ENCODE peak calls at places on chromosomes 13 and 19, in ten cellular contexts. One of them, this sample, is unnamed.

GRCh38 chr13:102277286-102277685 is 124.6 kb downstream of the FGF14 start:
- DNase-seq in A549: no peak
- DNase-seq in cardiac muscle cell: peak
- DNase-seq in fibroblast of the aortic adventitia: no peak
- DNase-seq in GM12865: no peak
- DNase-seq in DND-41: no peak
- DNase-seq in kidney epithelial cell: no peak
- DNase-seq in psoas muscle: peak
- DNase-seq in brain microvascular endothelial cell: no peak
- DNase-seq in uterus: peak
- DNase-seq in this sample: no peak

GRCh38 chr19:4375620-4376228 is 24.6 kb downstream of the SH3GL1 start:
- DNase-seq in A549: peak
- DNase-seq in cardiac muscle cell: peak
- DNase-seq in fibroblast of the aortic adventitia: peak
- DNase-seq in GM12865: peak
- DNase-seq in DND-41: no peak
- DNase-seq in kidney epithelial cell: no peak
- DNase-seq in psoas muscle: no peak
- DNase-seq in brain microvascular endothelial cell: peak
- DNase-seq in uterus: peak
- DNase-seq in this sample: peak

GRCh38 chr19:52665529-52665928 is 27.4 kb upstream of the ZNF83 start:
- DNase-seq in A549: no peak
- DNase-seq in cardiac muscle cell: no peak
- DNase-seq in fibroblast of the aortic adventitia: no peak
- DNase-seq in GM12865: no peak
- DNase-seq in DND-41: no peak
- DNase-seq in kidney epithelial cell: peak
- DNase-seq in psoas muscle: no peak
- DNase-seq in brain microvascular endothelial cell: peak
- DNase-seq in uterus: no peak
- DNase-seq in this sample: no peak

GRCh38 chr13:106212436-106213010 is 322.9 kb downstream of the EFNB2 start:
- DNase-seq in A549: no peak
- DNase-seq in cardiac muscle cell: no peak
- DNase-seq in fibroblast of the aortic adventitia: no peak
- DNase-seq in GM12865: no peak
- DNase-seq in DND-41: no peak
- DNase-seq in kidney epithelial cell: no peak
- DNase-seq in psoas muscle: no peak
- DNase-seq in brain microvascular endothelial cell: no peak
- DNase-seq in uterus: no peak
- DNase-seq in this sample: no peak

GRCh38 chr13:32988588-32989256 is 27.5 kb upstream of the KL start:
- DNase-seq in A549: no peak
- DNase-seq in cardiac muscle cell: peak
- DNase-seq in fibroblast of the aortic adventitia: peak
- DNase-seq in GM12865: no peak
- DNase-seq in DND-41: no peak
- DNase-seq in kidney epithelial cell: no peak
- DNase-seq in psoas muscle: no peak
- DNase-seq in brain microvascular endothelial cell: no peak
- DNase-seq in uterus: no peak
- DNase-seq in this sample: no peak

GRCh38 chr13:28100149-28101121 is at the start of gene FLT3:
- DNase-seq in A549: peak
- DNase-seq in cardiac muscle cell: peak
- DNase-seq in fibroblast of the aortic adventitia: peak
- DNase-seq in GM12865: peak
- DNase-seq in DND-41: peak
- DNase-seq in kidney epithelial cell: no peak
- DNase-seq in psoas muscle: peak
- DNase-seq in brain microvascular endothelial cell: peak
- DNase-seq in uterus: no peak
- DNase-seq in this sample: no peak

GRCh38 chr13:100221166-100221565 is 132.3 kb downstream of the PCCA start:
- DNase-seq in A549: no peak
- DNase-seq in cardiac muscle cell: no peak
- DNase-seq in fibroblast of the aortic adventitia: no peak
- DNase-seq in GM12865: no peak
- DNase-seq in DND-41: peak
- DNase-seq in kidney epithelial cell: no peak
- DNase-seq in psoas muscle: no peak
- DNase-seq in brain microvascular endothelial cell: no peak
- DNase-seq in uterus: no peak
- DNase-seq in this sample: no peak

GRCh38 chr19:41905273-41906002 is 22.5 kb downstream of the ARHGEF1 start:
- DNase-seq in A549: no peak
- DNase-seq in cardiac muscle cell: no peak
- DNase-seq in fibroblast of the aortic adventitia: no peak
- DNase-seq in GM12865: no peak
- DNase-seq in DND-41: no peak
- DNase-seq in kidney epithelial cell: no peak
- DNase-seq in psoas muscle: no peak
- DNase-seq in brain microvascular endothelial cell: no peak
- DNase-seq in uterus: no peak
- DNase-seq in this sample: no peak

DNA sequence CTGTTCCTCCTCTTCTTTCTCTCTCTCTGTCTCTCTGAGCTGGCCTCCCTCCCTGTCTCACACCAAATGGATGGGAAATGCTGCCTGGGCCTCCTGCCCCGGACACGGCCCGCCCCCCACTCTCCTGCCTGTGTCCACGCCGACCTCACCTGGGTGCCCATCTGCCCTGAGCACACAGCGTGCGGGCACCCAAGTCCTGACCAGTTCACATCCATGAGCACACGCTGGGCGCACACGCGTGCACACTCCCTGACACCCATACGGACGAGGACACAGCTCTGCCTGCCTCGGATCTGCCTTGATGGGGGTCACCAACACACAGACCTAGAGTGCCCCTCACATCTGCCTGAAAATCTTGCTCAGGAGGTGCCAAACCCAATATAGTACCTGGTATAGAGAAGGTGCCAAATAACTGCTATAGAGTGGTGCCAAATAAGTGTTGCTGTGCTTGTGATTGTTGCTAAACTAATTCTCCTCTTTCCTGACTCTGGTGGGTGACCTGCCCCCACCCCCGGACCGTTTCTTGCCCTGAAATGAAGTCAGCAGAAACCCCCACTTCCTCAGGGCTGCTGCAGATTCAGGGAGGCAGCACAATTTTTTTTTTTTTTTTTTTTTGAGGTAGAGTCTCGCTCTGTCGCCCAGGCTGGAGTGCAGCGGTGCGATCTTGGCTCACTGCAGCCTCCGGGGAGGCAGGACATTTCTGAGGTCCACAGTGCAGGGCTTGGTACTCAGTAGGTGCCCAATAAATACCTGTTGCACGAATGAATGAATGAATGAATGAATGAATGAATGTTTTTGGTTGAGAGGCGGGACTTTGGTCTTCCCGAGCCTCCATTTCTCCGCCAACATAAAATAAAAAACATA is 4.6 kb downstream of the NFIC start:
- DNase-seq in A549: no peak
- DNase-seq in cardiac muscle cell: no peak
- DNase-seq in fibroblast of the aortic adventitia: no peak
- DNase-seq in GM12865: peak
- DNase-seq in DND-41: no peak
- DNase-seq in kidney epithelial cell: no peak
- DNase-seq in psoas muscle: peak
- DNase-seq in brain microvascular endothelial cell: no peak
- DNase-seq in uterus: no peak
- DNase-seq in this sample: no peak
- H3K4me3 ChIP-seq in A549: no peak
- H3K4me3 ChIP-seq in cardiac muscle cell: no peak
- H3K4me3 ChIP-seq in fibroblast of the aortic adventitia: peak
- H3K4me3 ChIP-seq in GM12865: no peak
- H3K4me3 ChIP-seq in DND-41: no peak
- H3K4me3 ChIP-seq in kidney epithelial cell: no peak
- H3K4me3 ChIP-seq in psoas muscle: peak
- H3K4me3 ChIP-seq in brain microvascular endothelial cell: no peak
- H3K4me3 ChIP-seq in uterus: peak
- H3K4me3 ChIP-seq in this sample: peak

GRCh38 chr19:6427131-6427530 is 2.5 kb upstream of the KHSRP start:
- DNase-seq in A549: no peak
- DNase-seq in cardiac muscle cell: no peak
- DNase-seq in fibroblast of the aortic adventitia: no peak
- DNase-seq in GM12865: no peak
- DNase-seq in DND-41: no peak
- DNase-seq in kidney epithelial cell: no peak
- DNase-seq in psoas muscle: no peak
- DNase-seq in brain microvascular endothelial cell: no peak
- DNase-seq in uterus: no peak
- DNase-seq in this sample: no peak

GRCh38 chr19:6424190-6424938 is at the start of gene KHSRP:
- DNase-seq in A549: no peak
- DNase-seq in cardiac muscle cell: no peak
- DNase-seq in fibroblast of the aortic adventitia: no peak
- DNase-seq in GM12865: peak
- DNase-seq in DND-41: peak
- DNase-seq in kidney epithelial cell: no peak
- DNase-seq in psoas muscle: peak
- DNase-seq in brain microvascular endothelial cell: no peak
- DNase-seq in uterus: peak
- DNase-seq in this sample: no peak

GRCh38 chr19:6423499-6424189 is 967 bp downstream of the KHSRP start:
- DNase-seq in A549: no peak
- DNase-seq in cardiac muscle cell: peak
- DNase-seq in fibroblast of the aortic adventitia: peak
- DNase-seq in GM12865: peak
- DNase-seq in DND-41: peak
- DNase-seq in kidney epithelial cell: no peak
- DNase-seq in psoas muscle: no peak
- DNase-seq in brain microvascular endothelial cell: peak
- DNase-seq in uterus: peak
- DNase-seq in this sample: no peak

GRCh38 chr19:6425732-6426686 is 1.4 kb upstream of the KHSRP start:
- DNase-seq in A549: no peak
- DNase-seq in cardiac muscle cell: no peak
- DNase-seq in fibroblast of the aortic adventitia: no peak
- DNase-seq in GM12865: no peak
- DNase-seq in DND-41: peak
- DNase-seq in kidney epithelial cell: no peak
- DNase-seq in psoas muscle: no peak
- DNase-seq in brain microvascular endothelial cell: no peak
- DNase-seq in uterus: peak
- DNase-seq in this sample: no peak

GRCh38 chr19:6424939-6425731 is 524 bp upstream of the KHSRP start:
- DNase-seq in A549: peak
- DNase-seq in cardiac muscle cell: peak
- DNase-seq in fibroblast of the aortic adventitia: peak
- DNase-seq in GM12865: peak
- DNase-seq in DND-41: peak
- DNase-seq in kidney epithelial cell: peak
- DNase-seq in psoas muscle: peak
- DNase-seq in brain microvascular endothelial cell: peak
- DNase-seq in uterus: peak
- DNase-seq in this sample: peak
- TF ChIP-seq CTCF in A549: no peak
- TF ChIP-seq CTCF in cardiac muscle cell: no peak
- TF ChIP-seq CTCF in fibroblast of the aortic adventitia: no peak
- TF ChIP-seq CTCF in GM12865: no peak
- TF ChIP-seq CTCF in DND-41: no peak
- TF ChIP-seq CTCF in kidney epithelial cell: no peak
- TF ChIP-seq CTCF in psoas muscle: no peak
- TF ChIP-seq CTCF in brain microvascular endothelial cell: no peak
- TF ChIP-seq CTCF in uterus: no peak
- TF ChIP-seq CTCF in this sample: no peak

GRCh38 chr19:1624458-1624857 is 19.2 kb upstream of the UQCR11 start:
- DNase-seq in A549: peak
- DNase-seq in cardiac muscle cell: peak
- DNase-seq in fibroblast of the aortic adventitia: peak
- DNase-seq in GM12865: peak
- DNase-seq in DND-41: peak
- DNase-seq in kidney epithelial cell: no peak
- DNase-seq in psoas muscle: peak
- DNase-seq in brain microvascular endothelial cell: peak
- DNase-seq in uterus: peak
- DNase-seq in this sample: no peak

GRCh38 chr19:1621574-1621973 is 16.3 kb upstream of the UQCR11 start:
- DNase-seq in A549: no peak
- DNase-seq in cardiac muscle cell: no peak
- DNase-seq in fibroblast of the aortic adventitia: no peak
- DNase-seq in GM12865: no peak
- DNase-seq in DND-41: no peak
- DNase-seq in kidney epithelial cell: no peak
- DNase-seq in psoas muscle: peak
- DNase-seq in brain microvascular endothelial cell: no peak
- DNase-seq in uterus: no peak
- DNase-seq in this sample: no peak

GRCh38 chr19:1622007-1622406 is 16.7 kb upstream of the UQCR11 start:
- DNase-seq in A549: no peak
- DNase-seq in cardiac muscle cell: no peak
- DNase-seq in fibroblast of the aortic adventitia: no peak
- DNase-seq in GM12865: no peak
- DNase-seq in DND-41: no peak
- DNase-seq in kidney epithelial cell: no peak
- DNase-seq in psoas muscle: peak
- DNase-seq in brain microvascular endothelial cell: no peak
- DNase-seq in uterus: no peak
- DNase-seq in this sample: no peak

GRCh38 chr19:1621021-1621420 is 15.8 kb upstream of the UQCR11 start:
- DNase-seq in A549: no peak
- DNase-seq in cardiac muscle cell: no peak
- DNase-seq in fibroblast of the aortic adventitia: no peak
- DNase-seq in GM12865: no peak
- DNase-seq in DND-41: no peak
- DNase-seq in kidney epithelial cell: no peak
- DNase-seq in psoas muscle: peak
- DNase-seq in brain microvascular endothelial cell: no peak
- DNase-seq in uterus: no peak
- DNase-seq in this sample: no peak

DNA sequence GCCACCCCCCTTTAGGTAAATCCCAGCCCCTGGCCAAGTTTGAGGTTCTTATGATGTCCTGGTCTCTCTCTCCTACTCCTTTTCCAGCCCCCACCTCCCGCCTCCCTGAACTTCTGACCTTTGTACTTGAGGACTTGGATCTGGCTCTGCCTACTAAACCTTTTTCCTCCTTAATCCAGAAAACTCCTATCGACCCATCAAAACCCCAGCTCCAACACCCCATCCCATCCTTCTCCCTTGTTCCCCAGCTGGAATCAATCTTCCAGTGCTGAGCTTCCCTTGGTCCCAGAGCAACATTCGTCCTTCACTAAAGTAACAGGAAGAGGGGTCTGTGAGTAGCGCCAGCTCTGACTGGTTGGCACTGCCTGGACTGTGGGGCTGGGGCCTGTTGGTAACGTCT is 17.3 kb upstream of the UQCR11 start:
- DNase-seq in A549: no peak
- DNase-seq in cardiac muscle cell: no peak
- DNase-seq in fibroblast of the aortic adventitia: no peak
- DNase-seq in GM12865: no peak
- DNase-seq in DND-41: no peak
- DNase-seq in kidney epithelial cell: no peak
- DNase-seq in psoas muscle: no peak
- DNase-seq in brain microvascular endothelial cell: no peak
- DNase-seq in uterus: no peak
- DNase-seq in this sample: no peak
- H3K4me3 ChIP-seq in A549: no peak
- H3K4me3 ChIP-seq in cardiac muscle cell: no peak
- H3K4me3 ChIP-seq in fibroblast of the aortic adventitia: no peak
- H3K4me3 ChIP-seq in GM12865: no peak
- H3K4me3 ChIP-seq in DND-41: no peak
- H3K4me3 ChIP-seq in kidney epithelial cell: no peak
- H3K4me3 ChIP-seq in psoas muscle: no peak
- H3K4me3 ChIP-seq in brain microvascular endothelial cell: no peak
- H3K4me3 ChIP-seq in uterus: no peak
- H3K4me3 ChIP-seq in this sample: no peak

GRCh38 chr13:44064376-44064775 is 184.7 kb downstream of the LACC1 start:
- DNase-seq in A549: no peak
- DNase-seq in cardiac muscle cell: no peak
- DNase-seq in fibroblast of the aortic adventitia: no peak
- DNase-seq in GM12865: no peak
- DNase-seq in DND-41: no peak
- DNase-seq in kidney epithelial cell: no peak
- DNase-seq in psoas muscle: no peak
- DNase-seq in brain microvascular endothelial cell: no peak
- DNase-seq in uterus: no peak
- DNase-seq in this sample: no peak

GRCh38 chr13:44068737-44069136 is 189.0 kb downstream of the LACC1 start:
- DNase-seq in A549: peak
- DNase-seq in cardiac muscle cell: peak
- DNase-seq in fibroblast of the aortic adventitia: peak
- DNase-seq in GM12865: no peak
- DNase-seq in DND-41: no peak
- DNase-seq in kidney epithelial cell: no peak
- DNase-seq in psoas muscle: no peak
- DNase-seq in brain microvascular endothelial cell: peak
- DNase-seq in uterus: no peak
- DNase-seq in this sample: no peak

GRCh38 chr13:44072536-44072935 is 192.8 kb downstream of the LACC1 start:
- DNase-seq in A549: no peak
- DNase-seq in cardiac muscle cell: no peak
- DNase-seq in fibroblast of the aortic adventitia: no peak
- DNase-seq in GM12865: no peak
- DNase-seq in DND-41: no peak
- DNase-seq in kidney epithelial cell: no peak
- DNase-seq in psoas muscle: no peak
- DNase-seq in brain microvascular endothelial cell: no peak
- DNase-seq in uterus: no peak
- DNase-seq in this sample: no peak

GRCh38 chr13:44063881-44064280 is 184.2 kb downstream of the LACC1 start:
- DNase-seq in A549: no peak
- DNase-seq in cardiac muscle cell: no peak
- DNase-seq in fibroblast of the aortic adventitia: no peak
- DNase-seq in GM12865: no peak
- DNase-seq in DND-41: no peak
- DNase-seq in kidney epithelial cell: no peak
- DNase-seq in psoas muscle: no peak
- DNase-seq in brain microvascular endothelial cell: no peak
- DNase-seq in uterus: no peak
- DNase-seq in this sample: no peak

DNA sequence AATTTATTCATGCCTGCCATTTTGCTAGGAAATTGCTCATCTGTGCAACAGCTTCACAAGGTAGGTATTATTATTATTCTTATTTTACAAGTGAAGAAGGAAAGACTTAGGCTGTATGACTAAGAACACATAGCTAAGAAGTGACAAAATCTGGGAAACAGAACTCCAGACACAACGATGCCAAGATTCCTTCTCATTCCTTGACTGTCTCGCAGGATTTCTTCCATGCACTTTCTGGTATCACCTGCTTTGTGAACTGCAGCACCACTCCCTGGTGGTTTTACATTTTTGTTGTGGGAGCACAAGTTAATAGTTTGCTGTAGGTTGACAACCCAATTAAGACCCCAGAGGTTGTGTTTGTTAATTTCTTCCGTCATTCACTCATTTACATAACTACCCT is 188.5 kb downstream of the LACC1 start:
- DNase-seq in A549: no peak
- DNase-seq in cardiac muscle cell: peak
- DNase-seq in fibroblast of the aortic adventitia: peak
- DNase-seq in GM12865: no peak
- DNase-seq in DND-41: no peak
- DNase-seq in kidney epithelial cell: no peak
- DNase-seq in psoas muscle: no peak
- DNase-seq in brain microvascular endothelial cell: peak
- DNase-seq in uterus: no peak
- DNase-seq in this sample: no peak
- TF ChIP-seq CTCF in A549: no peak
- TF ChIP-seq CTCF in cardiac muscle cell: no peak
- TF ChIP-seq CTCF in fibroblast of the aortic adventitia: no peak
- TF ChIP-seq CTCF in GM12865: no peak
- TF ChIP-seq CTCF in DND-41: no peak
- TF ChIP-seq CTCF in kidney epithelial cell: no peak
- TF ChIP-seq CTCF in psoas muscle: no peak
- TF ChIP-seq CTCF in brain microvascular endothelial cell: no peak
- TF ChIP-seq CTCF in uterus: no peak
- TF ChIP-seq CTCF in this sample: no peak

This sample was measured in HFF-Myc.